ENCODE peak calls at places on chromosomes 13 and 19, in nine cellular contexts. One of them, this sample, is unnamed.

GRCh38 chr19:33167438-33167837 is 26.7 kb upstream of the LRP3 start:
- DNase-seq in amniotic stem cell: no peak
- DNase-seq in RWPE1: no peak
- DNase-seq in occipital lobe: no peak
- DNase-seq in NCI-H524: no peak
- DNase-seq in NCI-H2107: no peak
- DNase-seq in stimulated activated CD4-positive, alpha-beta T cell treated with anti-CD3 and anti-CD28 coated beads, Interleukin-1b, Interleukin-23, amount 100 ng/mL, for 24 hours: no peak
- DNase-seq in WTC11: no peak
- DNase-seq in left kidney: no peak
- DNase-seq in this sample: no peak

GRCh38 chr19:14059093-14059480 is 2.8 kb downstream of the PALM3 start:
- DNase-seq in amniotic stem cell: no peak
- DNase-seq in left kidney: no peak
- DNase-seq in occipital lobe: no peak
- DNase-seq in RWPE1: no peak
- DNase-seq in NCI-H524: no peak
- DNase-seq in NCI-H2107: no peak
- DNase-seq in stimulated activated CD4-positive, alpha-beta T cell treated with anti-CD3 and anti-CD28 coated beads, Interleukin-1b, Interleukin-23, amount 100 ng/mL, for 24 hours: peak; percentile 37
- DNase-seq in WTC11: peak; percentile 78
- DNase-seq in this sample: peak; percentile 50

GRCh38 chr19:1791879-1792278 is 20.2 kb downstream of the ATP8B3 start:
- DNase-seq in WTC11: no peak
- DNase-seq in occipital lobe: no peak
- DNase-seq in amniotic stem cell: no peak
- DNase-seq in stimulated activated CD4-positive, alpha-beta T cell treated with anti-CD3 and anti-CD28 coated beads, Interleukin-1b, Interleukin-23, amount 100 ng/mL, for 24 hours: no peak
- DNase-seq in NCI-H524: no peak
- DNase-seq in RWPE1: no peak
- DNase-seq in left kidney: no peak
- DNase-seq in NCI-H2107: no peak
- DNase-seq in this sample: no peak

GRCh38 chr19:1074512-1075283 is 7.7 kb downstream of the ARHGAP45 start:
- DNase-seq in RWPE1: peak; percentile 82
- DNase-seq in stimulated activated CD4-positive, alpha-beta T cell treated with anti-CD3 and anti-CD28 coated beads, Interleukin-1b, Interleukin-23, amount 100 ng/mL, for 24 hours: peak; percentile 77
- DNase-seq in NCI-H524: peak; percentile 89
- DNase-seq in amniotic stem cell: no peak
- DNase-seq in WTC11: no peak
- DNase-seq in occipital lobe: no peak
- DNase-seq in NCI-H2107: peak; percentile 86
- DNase-seq in left kidney: no peak
- DNase-seq in this sample: peak; percentile 75

GRCh38 chr19:2524840-2525723 is 49.2 kb downstream of the GADD45B start:
- DNase-seq in NCI-H2107: no peak
- DNase-seq in amniotic stem cell: no peak
- DNase-seq in occipital lobe: peak; percentile 56
- DNase-seq in WTC11: no peak
- DNase-seq in NCI-H524: no peak
- DNase-seq in left kidney: peak; percentile 33
- DNase-seq in stimulated activated CD4-positive, alpha-beta T cell treated with anti-CD3 and anti-CD28 coated beads, Interleukin-1b, Interleukin-23, amount 100 ng/mL, for 24 hours: no peak
- DNase-seq in RWPE1: peak; percentile 59
- DNase-seq in this sample: no peak

GRCh38 chr19:15161028-15161984 is 39.5 kb downstream of the NOTCH3 start:
- DNase-seq in RWPE1: peak; percentile 60
- DNase-seq in NCI-H524: peak; percentile 50
- DNase-seq in left kidney: no peak
- DNase-seq in NCI-H2107: no peak
- DNase-seq in occipital lobe: no peak
- DNase-seq in stimulated activated CD4-positive, alpha-beta T cell treated with anti-CD3 and anti-CD28 coated beads, Interleukin-1b, Interleukin-23, amount 100 ng/mL, for 24 hours: no peak
- DNase-seq in amniotic stem cell: no peak
- DNase-seq in WTC11: peak; percentile 43
- DNase-seq in this sample: no peak

GRCh38 chr19:41309225-41310030 is 544 bp upstream of the CCDC97 start:
- DNase-seq in NCI-H524: no peak
- DNase-seq in occipital lobe: no peak
- DNase-seq in amniotic stem cell: no peak
- DNase-seq in WTC11: no peak
- DNase-seq in stimulated activated CD4-positive, alpha-beta T cell treated with anti-CD3 and anti-CD28 coated beads, Interleukin-1b, Interleukin-23, amount 100 ng/mL, for 24 hours: no peak
- DNase-seq in NCI-H2107: no peak
- DNase-seq in left kidney: no peak
- DNase-seq in RWPE1: no peak
- DNase-seq in this sample: no peak

GRCh38 chr19:10478476-10478875 is 24.7 kb downstream of the KEAP1 start:
- DNase-seq in occipital lobe: no peak
- DNase-seq in WTC11: no peak
- DNase-seq in NCI-H2107: no peak
- DNase-seq in amniotic stem cell: no peak
- DNase-seq in left kidney: no peak
- DNase-seq in RWPE1: no peak
- DNase-seq in NCI-H524: no peak
- DNase-seq in stimulated activated CD4-positive, alpha-beta T cell treated with anti-CD3 and anti-CD28 coated beads, Interleukin-1b, Interleukin-23, amount 100 ng/mL, for 24 hours: no peak
- DNase-seq in this sample: no peak

GRCh38 chr13:99995503-99996176 is 14.1 kb downstream of the ZIC2 start:
- DNase-seq in amniotic stem cell: no peak
- DNase-seq in RWPE1: no peak
- DNase-seq in left kidney: peak; percentile 71
- DNase-seq in NCI-H2107: no peak
- DNase-seq in NCI-H524: peak; percentile 46
- DNase-seq in stimulated activated CD4-positive, alpha-beta T cell treated with anti-CD3 and anti-CD28 coated beads, Interleukin-1b, Interleukin-23, amount 100 ng/mL, for 24 hours: no peak
- DNase-seq in occipital lobe: no peak
- DNase-seq in WTC11: no peak
- DNase-seq in this sample: no peak

GRCh38 chr13:87671824-87672603 is 843 bp downstream of the SLITRK5 start:
- DNase-seq in NCI-H2107: no peak
- DNase-seq in left kidney: peak; percentile 61
- DNase-seq in WTC11: peak; percentile 65
- DNase-seq in stimulated activated CD4-positive, alpha-beta T cell treated with anti-CD3 and anti-CD28 coated beads, Interleukin-1b, Interleukin-23, amount 100 ng/mL, for 24 hours: no peak
- DNase-seq in occipital lobe: no peak
- DNase-seq in amniotic stem cell: no peak
- DNase-seq in RWPE1: no peak
- DNase-seq in NCI-H524: peak; percentile 48
- DNase-seq in this sample: no peak

GRCh38 chr19:51473009-51473707 is 5.2 kb upstream of the CEACAM18 start:
- DNase-seq in WTC11: peak; percentile 87
- DNase-seq in amniotic stem cell: peak; percentile 59
- DNase-seq in RWPE1: peak; percentile 63
- DNase-seq in NCI-H524: peak; percentile 57
- DNase-seq in stimulated activated CD4-positive, alpha-beta T cell treated with anti-CD3 and anti-CD28 coated beads, Interleukin-1b, Interleukin-23, amount 100 ng/mL, for 24 hours: peak; percentile 85
- DNase-seq in left kidney: peak; percentile 80
- DNase-seq in NCI-H2107: peak; percentile 52
- DNase-seq in occipital lobe: peak; percentile 27
- DNase-seq in this sample: peak; percentile 77

GRCh38 chr13:101868585-101869469 is 416.4 kb downstream of the ITGBL1 start:
- DNase-seq in left kidney: no peak
- DNase-seq in NCI-H2107: peak; percentile 5
- DNase-seq in NCI-H524: no peak
- DNase-seq in occipital lobe: no peak
- DNase-seq in stimulated activated CD4-positive, alpha-beta T cell treated with anti-CD3 and anti-CD28 coated beads, Interleukin-1b, Interleukin-23, amount 100 ng/mL, for 24 hours: no peak
- DNase-seq in RWPE1: no peak
- DNase-seq in amniotic stem cell: no peak
- DNase-seq in WTC11: no peak
- DNase-seq in this sample: no peak

GRCh38 chr19:10431254-10431942 is 11.1 kb downstream of the PDE4A start:
- DNase-seq in occipital lobe: no peak
- DNase-seq in amniotic stem cell: no peak
- DNase-seq in NCI-H524: no peak
- DNase-seq in NCI-H2107: no peak
- DNase-seq in stimulated activated CD4-positive, alpha-beta T cell treated with anti-CD3 and anti-CD28 coated beads, Interleukin-1b, Interleukin-23, amount 100 ng/mL, for 24 hours: no peak
- DNase-seq in left kidney: peak; percentile 18
- DNase-seq in RWPE1: no peak
- DNase-seq in WTC11: peak; percentile 34
- DNase-seq in this sample: no peak

GRCh38 chr13:99800004-99800403 is 171.6 kb downstream of the ZIC5 start:
- DNase-seq in stimulated activated CD4-positive, alpha-beta T cell treated with anti-CD3 and anti-CD28 coated beads, Interleukin-1b, Interleukin-23, amount 100 ng/mL, for 24 hours: no peak
- DNase-seq in amniotic stem cell: no peak
- DNase-seq in NCI-H2107: no peak
- DNase-seq in RWPE1: no peak
- DNase-seq in WTC11: no peak
- DNase-seq in left kidney: no peak
- DNase-seq in NCI-H524: no peak
- DNase-seq in occipital lobe: no peak
- DNase-seq in this sample: no peak

GRCh38 chr13:26254583-26255102 is 714 bp downstream of the CDK8 start:
- DNase-seq in WTC11: peak; percentile 54
- DNase-seq in NCI-H2107: no peak
- DNase-seq in left kidney: peak; percentile 79
- DNase-seq in NCI-H524: peak; percentile 63
- DNase-seq in stimulated activated CD4-positive, alpha-beta T cell treated with anti-CD3 and anti-CD28 coated beads, Interleukin-1b, Interleukin-23, amount 100 ng/mL, for 24 hours: peak; percentile 29
- DNase-seq in amniotic stem cell: peak; percentile 11
- DNase-seq in RWPE1: peak; percentile 36
- DNase-seq in occipital lobe: peak; percentile 47
- DNase-seq in this sample: peak; percentile 33

GRCh38 chr13:97339019-97339988 is 94.7 kb upstream of the RAP2A start:
- DNase-seq in stimulated activated CD4-positive, alpha-beta T cell treated with anti-CD3 and anti-CD28 coated beads, Interleukin-1b, Interleukin-23, amount 100 ng/mL, for 24 hours: no peak
- DNase-seq in left kidney: peak; percentile 52
- DNase-seq in RWPE1: no peak
- DNase-seq in amniotic stem cell: peak; percentile 72
- DNase-seq in NCI-H2107: no peak
- DNase-seq in occipital lobe: peak; percentile 59
- DNase-seq in WTC11: no peak
- DNase-seq in NCI-H524: no peak
- DNase-seq in this sample: no peak

GRCh38 chr13:109400192-109400591 is 386.2 kb downstream of the IRS2 start:
- DNase-seq in occipital lobe: no peak
- DNase-seq in amniotic stem cell: no peak
- DNase-seq in WTC11: no peak
- DNase-seq in NCI-H524: no peak
- DNase-seq in left kidney: no peak
- DNase-seq in stimulated activated CD4-positive, alpha-beta T cell treated with anti-CD3 and anti-CD28 coated beads, Interleukin-1b, Interleukin-23, amount 100 ng/mL, for 24 hours: no peak
- DNase-seq in NCI-H2107: no peak
- DNase-seq in RWPE1: no peak
- DNase-seq in this sample: no peak

GRCh38 chr13:58921129-58921528 is 1242.6 kb downstream of the DIAPH3 start:
- DNase-seq in amniotic stem cell: no peak
- DNase-seq in occipital lobe: no peak
- DNase-seq in WTC11: no peak
- DNase-seq in NCI-H2107: no peak
- DNase-seq in NCI-H524: no peak
- DNase-seq in stimulated activated CD4-positive, alpha-beta T cell treated with anti-CD3 and anti-CD28 coated beads, Interleukin-1b, Interleukin-23, amount 100 ng/mL, for 24 hours: no peak
- DNase-seq in left kidney: no peak
- DNase-seq in RWPE1: no peak
- DNase-seq in this sample: no peak

GRCh38 chr19:29528946-29529645 is 3.3 kb downstream of the VSTM2B start:
- DNase-seq in occipital lobe: no peak
- DNase-seq in stimulated activated CD4-positive, alpha-beta T cell treated with anti-CD3 and anti-CD28 coated beads, Interleukin-1b, Interleukin-23, amount 100 ng/mL, for 24 hours: no peak
- DNase-seq in amniotic stem cell: no peak
- DNase-seq in NCI-H524: peak; percentile 26
- DNase-seq in WTC11: peak; percentile 33
- DNase-seq in RWPE1: no peak
- DNase-seq in left kidney: peak; percentile 53
- DNase-seq in NCI-H2107: no peak
- DNase-seq in this sample: no peak

GRCh38 chr19:47539747-47540311 is 25.0 kb upstream of the NAPA start:
- DNase-seq in NCI-H524: no peak
- DNase-seq in RWPE1: no peak
- DNase-seq in WTC11: no peak
- DNase-seq in stimulated activated CD4-positive, alpha-beta T cell treated with anti-CD3 and anti-CD28 coated beads, Interleukin-1b, Interleukin-23, amount 100 ng/mL, for 24 hours: no peak
- DNase-seq in amniotic stem cell: no peak
- DNase-seq in NCI-H2107: no peak
- DNase-seq in occipital lobe: no peak
- DNase-seq in left kidney: no peak
- DNase-seq in this sample: no peak

GRCh38 chr19:18422530-18423191 is 3.5 kb downstream of the SSBP4 start:
- DNase-seq in NCI-H524: peak; percentile 94
- DNase-seq in WTC11: no peak
- DNase-seq in left kidney: no peak
- DNase-seq in stimulated activated CD4-positive, alpha-beta T cell treated with anti-CD3 and anti-CD28 coated beads, Interleukin-1b, Interleukin-23, amount 100 ng/mL, for 24 hours: no peak
- DNase-seq in occipital lobe: no peak
- DNase-seq in amniotic stem cell: no peak
- DNase-seq in NCI-H2107: no peak
- DNase-seq in RWPE1: no peak
- DNase-seq in this sample: no peak

GRCh38 chr19:10389863-10390262 is 9.5 kb upstream of the TYK2 start:
- DNase-seq in WTC11: no peak
- DNase-seq in left kidney: no peak
- DNase-seq in NCI-H524: no peak
- DNase-seq in RWPE1: no peak
- DNase-seq in stimulated activated CD4-positive, alpha-beta T cell treated with anti-CD3 and anti-CD28 coated beads, Interleukin-1b, Interleukin-23, amount 100 ng/mL, for 24 hours: no peak
- DNase-seq in amniotic stem cell: no peak
- DNase-seq in NCI-H2107: no peak
- DNase-seq in occipital lobe: no peak
- DNase-seq in this sample: no peak

GRCh38 chr13:98285317-98285716 is 108.2 kb upstream of the RNF113B start:
- DNase-seq in NCI-H524: peak; percentile 89
- DNase-seq in left kidney: peak; percentile 81
- DNase-seq in stimulated activated CD4-positive, alpha-beta T cell treated with anti-CD3 and anti-CD28 coated beads, Interleukin-1b, Interleukin-23, amount 100 ng/mL, for 24 hours: no peak
- DNase-seq in occipital lobe: no peak
- DNase-seq in amniotic stem cell: no peak
- DNase-seq in NCI-H2107: peak; percentile 27
- DNase-seq in RWPE1: no peak
- DNase-seq in WTC11: no peak
- DNase-seq in this sample: no peak

GRCh38 chr19:4363571-4364304 is 20.4 kb downstream of the MPND start:
- DNase-seq in left kidney: no peak
- DNase-seq in NCI-H2107: no peak
- DNase-seq in RWPE1: no peak
- DNase-seq in occipital lobe: no peak
- DNase-seq in NCI-H524: no peak
- DNase-seq in amniotic stem cell: no peak
- DNase-seq in WTC11: no peak
- DNase-seq in stimulated activated CD4-positive, alpha-beta T cell treated with anti-CD3 and anti-CD28 coated beads, Interleukin-1b, Interleukin-23, amount 100 ng/mL, for 24 hours: no peak
- DNase-seq in this sample: no peak

GRCh38 chr13:113848431-113849260 is 15.2 kb downstream of the GAS6 start:
- DNase-seq in NCI-H524: no peak
- DNase-seq in WTC11: no peak
- DNase-seq in amniotic stem cell: no peak
- DNase-seq in stimulated activated CD4-positive, alpha-beta T cell treated with anti-CD3 and anti-CD28 coated beads, Interleukin-1b, Interleukin-23, amount 100 ng/mL, for 24 hours: no peak
- DNase-seq in left kidney: no peak
- DNase-seq in RWPE1: peak; percentile 57
- DNase-seq in occipital lobe: no peak
- DNase-seq in NCI-H2107: no peak
- DNase-seq in this sample: no peak

GRCh38 chr13:54241719-54242118 is 1213.1 kb downstream of the OLFM4 start:
- DNase-seq in NCI-H524: peak; percentile 98
- DNase-seq in left kidney: peak; percentile 56
- DNase-seq in WTC11: no peak
- DNase-seq in occipital lobe: no peak
- DNase-seq in NCI-H2107: peak; percentile 82
- DNase-seq in amniotic stem cell: no peak
- DNase-seq in stimulated activated CD4-positive, alpha-beta T cell treated with anti-CD3 and anti-CD28 coated beads, Interleukin-1b, Interleukin-23, amount 100 ng/mL, for 24 hours: no peak
- DNase-seq in RWPE1: no peak
- DNase-seq in this sample: no peak

This sample was measured in activated T-cell treated with anti-CD3 and anti-CD28 coated beads for 48 hours.